ENCODE peak calls at places on chromosome 3, in six cellular contexts. C, X, R, Q, U and V are unnamed samples. For H3K4me1, the result is how much of the 10 kb centered on the place peaks cover.

GRCh38 chr3:135516143-135516542 is 449.4 kb upstream of the PPP2R3A start:
- DNase-seq in X (no peak), R (no peak), C (no peak), Q (peak), U (no peak), V (no peak)

GRCh38 chr3:181797431-181797830 is 85.7 kb downstream of the SOX2 start:
- DNase-seq in Q (no peak), C (no peak), R (no peak), U (no peak), X (no peak), V (no peak)

GRCh38 chr3:59150039-59150438 is 100.2 kb upstream of the CFAP20DC start:
- DNase-seq in X (no peak), Q (no peak), C (no peak), U (no peak), R (no peak), V (no peak)

GRCh38 chr3:38117163-38117716 is 19.7 kb downstream of the ACAA1 start:
- DNase-seq in X (peak), C (no peak), R (no peak), Q (peak), U (no peak), V (peak)

GRCh38 chr3:101383156-101383575 is 62.8 kb upstream of the IMPG2 start:
- DNase-seq in R (peak), U (no peak), X (no peak), Q (no peak), C (no peak), V (no peak)

GRCh38 chr3:36992806-36993325 is at the start of gene EPM2AIP1:
- DNase-seq in X (peak), C (peak), R (no peak), U (peak), Q (no peak), V (no peak)

GRCh38 chr3:62500556-62501294 is 127.4 kb upstream of the FEZF2 start:
- DNase-seq in X (no peak), Q (no peak), C (no peak), R (no peak), U (no peak), V (peak)

GRCh38 chr3:53122933-53123305 is 7.3 kb downstream of the RFT1 start:
- DNase-seq in Q (no peak), C (no peak), U (no peak), R (no peak), X (no peak), V (no peak)

GRCh38 chr3:112111785-112112402 is 21.2 kb downstream of the GCSAM start:
- DNase-seq in C (no peak), U (no peak), X (peak), Q (peak), R (no peak), V (peak)

GRCh38 chr3:4761759-4762158 is 217.5 kb upstream of the BHLHE40 start:
- DNase-seq in X (no peak), R (no peak), Q (no peak), C (no peak), U (no peak), V (no peak)

GRCh38 chr3:54853573-54854404 is 74.1 kb downstream of the LRTM1 start:
- DNase-seq in X (peak), Q (peak), C (peak), R (peak), U (peak), V (no peak)

GRCh38 chr3:12809435-12809834 is 13.0 kb downstream of the CAND2 start:
- DNase-seq in X (no peak), R (no peak), U (no peak), C (no peak), Q (no peak), V (no peak)

GRCh38 chr3:12808587-12808986 is 12.1 kb downstream of the CAND2 start:
- DNase-seq in Q (no peak), U (no peak), R (no peak), X (no peak), C (no peak), V (no peak)

GRCh38 chr3:12809001-12809400 is 12.5 kb downstream of the CAND2 start:
- DNase-seq in R (no peak), C (no peak), U (no peak), X (no peak), Q (no peak), V (no peak)

GRCh38 chr3:12807960-12808359 is 11.5 kb downstream of the CAND2 start:
- DNase-seq in R (no peak), C (no peak), U (no peak), Q (no peak), X (no peak), V (no peak)

GRCh38 chr3:12807066-12807465 is 10.6 kb downstream of the CAND2 start:
- DNase-seq in R (no peak), C (no peak), X (no peak), U (no peak), Q (no peak), V (no peak)
- H3K27ac ChIP-seq in R (no peak), C (no peak), X (peak), U (peak), Q (no peak), V (no peak)

GRCh38 chr3:46369675-46370132 is 1.0 kb upstream of the CCR5 start:
- DNase-seq in X (no peak), C (no peak), R (no peak), Q (no peak), U (no peak), V (no peak)

GRCh38 chr3:46370784-46371183 is at the start of gene CCR5:
- DNase-seq in C (no peak), U (no peak), Q (peak), R (no peak), X (no peak), V (no peak)

GRCh38 chr3:46365737-46366524 is 4.8 kb upstream of the CCR5 start:
- DNase-seq in R (no peak), U (no peak), Q (no peak), X (no peak), C (no peak), V (peak)

GRCh38 chr3:46367811-46368210 is 2.9 kb upstream of the CCR5 start:
- DNase-seq in X (no peak), Q (no peak), C (no peak), R (no peak), U (no peak), V (no peak)

GRCh38 chr3:46368569-46368968 is 2.2 kb upstream of the CCR5 start:
- DNase-seq in Q (peak), R (no peak), C (peak), U (peak), X (peak), V (no peak)
- TF ChIP-seq CTCF in Q (peak), R (no peak), C (no peak), U (no peak), X (no peak), V (peak)

GRCh38 chr3:50268276-50268675 is 671 bp upstream of the SEMA3B start:
- DNase-seq in R (no peak), C (no peak), X (no peak), U (no peak), Q (no peak), V (no peak)

GRCh38 chr3:50265988-50266387 is 3.0 kb upstream of the SEMA3B start:
- DNase-seq in Q (no peak), R (no peak), U (no peak), C (no peak), X (peak), V (no peak)

GRCh38 chr3:50268703-50269451 is at the start of gene SEMA3B:
- DNase-seq in U (peak), R (peak), X (peak), Q (peak), C (peak), V (no peak)

GRCh38 chr3:50266808-50267207 is 2.1 kb upstream of the SEMA3B start:
- DNase-seq in X (no peak), Q (no peak), U (no peak), C (no peak), R (no peak), V (no peak)

DNA sequence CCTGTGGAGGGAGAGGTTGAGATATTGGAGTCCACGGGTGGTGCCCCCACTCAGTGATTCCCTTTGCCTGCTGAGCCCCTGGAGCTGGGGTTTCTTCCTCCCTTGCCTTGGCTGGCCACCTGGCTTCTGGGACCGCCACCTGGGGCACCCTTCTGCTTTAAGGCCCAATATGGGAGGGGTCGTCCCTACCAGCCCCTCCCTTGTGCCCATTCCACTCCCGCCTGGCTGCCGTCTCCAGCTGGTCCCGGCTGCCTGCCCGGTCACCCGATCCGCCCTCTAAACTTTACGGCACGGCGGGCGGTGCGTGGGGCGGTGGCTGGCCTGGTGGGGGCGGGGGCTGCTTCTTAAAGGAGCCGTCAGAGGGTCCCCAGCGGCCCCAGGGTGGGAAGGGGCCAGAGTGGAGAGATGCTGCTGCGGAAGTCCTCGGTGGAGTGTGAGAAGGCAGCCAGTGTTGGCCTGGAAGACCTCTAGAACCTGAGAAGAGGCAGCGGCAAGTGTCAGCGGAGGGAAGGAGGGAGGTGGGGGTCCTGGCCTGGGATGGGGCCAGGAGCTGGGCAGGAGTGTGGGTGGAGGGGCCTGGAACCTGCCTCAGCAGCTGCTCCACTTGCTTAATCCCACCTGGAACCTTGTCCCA is 1.6 kb upstream of the SEMA3B start:
- DNase-seq in Q (no peak), X (peak), R (peak), C (peak), U (peak), V (no peak)
- H3K4me1 ChIP-seq in Q (half or more), X (half or more), R (under half), C (under half), U (under half), V (under half)

GRCh38 chr3:143321058-143321769 is 201.6 kb downstream of the CHST2 start:
- DNase-seq in Q (no peak), C (no peak), U (no peak), X (no peak), R (no peak), V (no peak)
- H3K27ac ChIP-seq in Q (no peak), C (no peak), U (no peak), X (no peak), R (no peak), V (no peak)

GRCh38 chr3:148654433-148654832 is 43.3 kb upstream of the AGTR1 start:
- DNase-seq in R (no peak), U (no peak), X (no peak), Q (no peak), C (no peak), V (no peak)
- TF ChIP-seq CTCF in R (no peak), U (no peak), X (no peak), Q (no peak), C (no peak), V (no peak)